ENCODE peak calls at places on chromosomes 4 and X, in six cellular contexts. Q is tibial artery, A is B cell, E is BE2C, R is fibroblast of lung, S is IMR-90. X is an unnamed sample.

GRCh38 chr4:153023692-153024394 is 87.7 kb downstream of the FHDC1 start:
- DNase-seq in A (no peak), S (no peak), E (no peak), R (no peak), Q (no peak), X (no peak)

GRCh38 chr4:126752702-126753101 is 880.1 kb upstream of the INTU start:
- DNase-seq in A (no peak), R (no peak), E (no peak), S (no peak), Q (no peak), X (no peak)

GRCh38 chr4:173520921-173521473 is 9.0 kb downstream of the HAND2 start:
- DNase-seq in R (no peak), S (no peak), Q (peak; percentile 21), A (no peak), E (peak; percentile 83), X (no peak)

GRCh38 chr4:88341227-88342192 is 37.1 kb upstream of the HERC6 start:
- DNase-seq in E (no peak), S (peak; percentile 95), A (no peak), Q (no peak), R (peak; percentile 93), X (no peak)

GRCh38 chr4:176298664-176299063 is 21.1 kb upstream of the SPCS3 start:
- DNase-seq in Q (no peak), R (no peak), A (no peak), S (no peak), E (no peak), X (no peak)

GRCh38 chr4:6336166-6336565 is 66.5 kb downstream of the WFS1 start:
- DNase-seq in Q (no peak), R (no peak), E (no peak), S (no peak), A (no peak), X (no peak)

GRCh38 chrX:78123190-78123589 is 16.3 kb downstream of the TAF9B start:
- DNase-seq in E (no peak), S (peak; percentile 63), Q (no peak), A (no peak), R (peak; percentile 72), X (no peak)

GRCh38 chrX:98931194-98931593 is 1478.9 kb downstream of the PCDH19 start:
- DNase-seq in Q (no peak), E (no peak), R (no peak), A (no peak), S (no peak), X (no peak)

GRCh38 chr4:3337357-3337732 is 44.5 kb downstream of the RGS12 start:
- DNase-seq in E (no peak), S (no peak), Q (no peak), R (no peak), A (no peak), X (no peak)

GRCh38 chr4:1113311-1114009 is at the start of gene RNF212:
- DNase-seq in R (peak; percentile 5), E (no peak), A (peak; percentile 52), Q (no peak), S (no peak), X (no peak)

GRCh38 chr4:110636677-110637407 is 14.0 kb upstream of the PITX2 start:
- DNase-seq in A (no peak), E (no peak), S (peak; percentile 72), R (peak; percentile 46), Q (no peak), X (no peak)

GRCh38 chrX:130746709-130747347 is 156.2 kb downstream of the ENOX2 start:
- DNase-seq in A (no peak), E (no peak), S (peak; percentile 22), Q (no peak), R (peak; percentile 46), X (no peak)

GRCh38 chr4:151653548-151653918 is 107.3 kb downstream of the GATB start:
- DNase-seq in Q (no peak), E (no peak), R (no peak), S (no peak), A (no peak), X (no peak)

GRCh38 chr4:140595065-140595464 is 26.3 kb upstream of the UCP1 start:
- DNase-seq in E (no peak), Q (no peak), S (peak; percentile 9), A (peak; percentile 47), R (peak; percentile 3), X (peak; percentile 34)

GRCh38 chrX:153400146-153401132 is 711 bp downstream of the PNMA6E start:
- DNase-seq in S (no peak), A (peak; percentile 56), Q (no peak), R (no peak), E (peak; percentile 72), X (peak; percentile 77)

GRCh38 chr4:48725414-48725813 is 54.7 kb downstream of the FRYL start:
- DNase-seq in E (no peak), R (no peak), A (no peak), Q (no peak), S (no peak), X (no peak)

GRCh38 chr4:86594559-86595425 is 677 bp downstream of the PTPN13 start:
- DNase-seq in E (peak; percentile 64), Q (peak; percentile 45), A (peak; percentile 19), S (peak; percentile 84), R (peak; percentile 88), X (peak; percentile 45)

GRCh38 chr4:25943312-25943711 is 29.3 kb downstream of the SMIM20 start:
- DNase-seq in Q (no peak), A (no peak), R (peak; percentile 63), S (peak; percentile 20), E (no peak), X (no peak)

GRCh38 chr4:140052050-140052449 is 101.9 kb downstream of the MAML3 start:
- DNase-seq in E (peak; percentile 68), R (peak; percentile 39), A (peak; percentile 35), S (peak; percentile 51), Q (peak; percentile 41), X (peak; percentile 18)

GRCh38 chrX:17527932-17528331 is 152.9 kb downstream of the NHS start:
- DNase-seq in A (no peak), R (no peak), S (no peak), E (no peak), Q (no peak), X (no peak)

GRCh38 chrX:20116087-20116574 is 576 bp downstream of the MAP7D2 start:
- DNase-seq in R (no peak), S (no peak), E (peak; percentile 13), Q (no peak), A (no peak), X (no peak)

GRCh38 chr4:124199185-124199584 is 513.3 kb downstream of the ANKRD50 start:
- DNase-seq in R (no peak), A (no peak), S (no peak), Q (no peak), E (no peak), X (no peak)

DNA sequence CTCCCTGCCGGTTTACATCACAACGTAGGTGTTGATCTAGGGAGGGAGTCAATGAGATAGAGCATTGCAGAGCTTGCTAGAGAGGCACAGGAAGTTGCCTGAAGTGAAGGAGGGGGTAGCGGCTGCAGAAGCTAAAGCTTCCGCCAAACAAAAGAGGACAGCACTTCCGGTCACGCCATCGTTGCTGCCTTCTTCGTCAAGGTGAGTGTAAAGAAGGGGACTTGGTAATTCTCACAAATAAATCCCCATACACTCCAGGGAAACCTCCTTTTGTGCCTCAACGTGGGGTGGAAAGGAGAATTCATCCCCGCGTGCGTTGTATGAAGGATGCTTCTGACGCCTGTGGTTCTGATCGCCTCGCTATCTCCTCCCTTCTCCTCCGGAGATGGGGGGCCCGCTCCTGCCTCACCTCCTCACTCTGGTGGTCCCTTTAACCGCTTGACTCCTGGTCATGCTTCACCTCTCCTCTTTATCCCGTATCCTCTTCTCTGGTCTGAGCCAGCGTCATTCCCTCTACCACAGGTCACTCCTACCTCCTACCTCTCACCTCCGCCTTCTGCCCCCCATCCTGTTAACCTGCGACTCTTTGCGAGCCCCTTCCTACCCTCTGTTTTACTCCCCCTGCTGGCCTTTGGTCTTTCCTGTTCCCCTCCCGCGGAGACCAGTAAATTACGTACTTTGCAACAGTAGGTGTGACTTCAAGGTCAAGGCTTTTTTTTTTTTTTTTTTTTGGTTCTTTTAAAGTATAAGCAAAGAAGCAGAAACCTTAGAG is 59.9 kb downstream of the GSPT2 start:
- DNase-seq in R (peak; percentile 72), E (peak; percentile 47), S (peak; percentile 67), Q (no peak), A (peak; percentile 65), X (peak; percentile 31)
- TF ChIP-seq CTCF in R (peak; percentile 21), E (peak; percentile 42), S (peak; percentile 8), Q (no peak), A (peak; percentile 33), X (peak; percentile 34)

DNA sequence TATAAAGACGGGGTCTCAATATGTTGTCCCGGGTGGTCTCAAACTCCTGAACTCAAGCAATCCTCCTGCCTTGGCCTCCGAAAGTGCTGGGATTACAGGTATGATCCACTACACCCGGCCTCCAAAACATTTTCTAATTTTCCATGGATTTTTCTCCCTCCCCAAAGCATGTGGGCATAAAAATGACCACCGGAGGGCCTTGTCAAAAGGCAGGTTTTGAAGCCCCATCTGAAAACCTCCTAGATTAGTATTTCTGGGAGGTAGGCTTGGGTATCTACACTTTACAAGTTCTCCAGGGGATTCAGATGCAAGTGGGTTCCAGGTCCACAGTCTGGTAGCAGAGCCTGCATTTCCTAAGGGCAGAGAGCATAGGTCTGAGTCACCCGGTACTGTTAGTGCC is 1.4 kb upstream of the GPR173 start:
- DNase-seq in S (peak; percentile 15), Q (no peak), R (no peak), A (no peak), E (peak; percentile 40), X (no peak)
- TF ChIP-seq CTCF in S (peak; percentile 45), Q (no peak), R (peak; percentile 42), A (no peak), E (peak; percentile 59), X (no peak)

GRCh38 chr4:89641367-89641687 is 195.6 kb downstream of the SNCA start:
- DNase-seq in A (no peak), R (no peak), E (no peak), S (no peak), Q (no peak), X (no peak)
- TF ChIP-seq CTCF in A (no peak), R (no peak), E (no peak), S (no peak), Q (no peak), X (no peak)

GRCh38 chr4:129143359-129143758 is 47.4 kb downstream of the C4orf33 start:
- DNase-seq in Q (no peak), E (no peak), R (no peak), A (no peak), S (no peak), X (no peak)

GRCh38 chr4:129145222-129145730 is 49.3 kb downstream of the C4orf33 start:
- DNase-seq in Q (no peak), A (no peak), R (no peak), E (no peak), S (no peak), X (no peak)

GRCh38 chr4:129144755-129145206 is 48.8 kb downstream of the C4orf33 start:
- DNase-seq in S (no peak), E (peak; percentile 55), R (no peak), A (no peak), Q (no peak), X (no peak)

GRCh38 chr4:129148892-129149291 is 52.9 kb downstream of the C4orf33 start:
- DNase-seq in Q (no peak), A (no peak), E (no peak), S (no peak), R (no peak), X (no peak)

GRCh38 chr4:129146639-129147038 is 50.7 kb downstream of the C4orf33 start:
- DNase-seq in S (no peak), Q (no peak), E (no peak), R (no peak), A (no peak), X (no peak)
- TF ChIP-seq CTCF in S (no peak), Q (no peak), E (peak; percentile 54), R (no peak), A (no peak), X (no peak)

GRCh38 chr4:73701116-73701515 is 39.3 kb upstream of the CXCL8 start:
- DNase-seq in S (peak; percentile 32), E (no peak), Q (no peak), A (no peak), R (peak; percentile 56), X (no peak)
- TF ChIP-seq CTCF in S (no peak), E (no peak), Q (no peak), A (no peak), R (no peak), X (no peak)

X was measured in GM10248.